ENCODE peak calls at places on chromosomes 16 and 17, in nine cellular contexts. Q is pancreas; J is dorsolateral prefrontal cortex; X is ovary; Z is NB4; G is HFFc6; Y is lung; E is brain microvascular endothelial cell; I is CD8-positive, alpha-beta T cell. C is an unnamed sample.

GRCh38 chr17:72504783-72505182 is 384.0 kb downstream of the SOX9 start:
- DNase-seq in Q (no peak), J (no peak), X (no peak), Z (no peak), G (no peak), Y (no peak), E (no peak), I (no peak), C (no peak)

GRCh38 chr16:59878999-59879398 is 1144.9 kb upstream of the GOT2 start:
- DNase-seq in Q (no peak), J (no peak), X (no peak), Z (no peak), G (no peak), Y (no peak), E (no peak), I (no peak), C (no peak)

GRCh38 chr17:9668532-9668931 is 23.2 kb downstream of the USP43 start:
- DNase-seq in Q (no peak), J (no peak), X (no peak), Z (peak), G (no peak), Y (no peak), E (peak), I (no peak), C (no peak)

GRCh38 chr17:63446218-63446980 is at the start of gene CYB561:
- DNase-seq in Q (peak), J (no peak), X (peak), Z (no peak), G (no peak), Y (peak), E (no peak), I (peak), C (peak)

GRCh38 chr16:48539485-48540221 is 70.3 kb downstream of the N4BP1 start:
- DNase-seq in Q (no peak), J (no peak), X (no peak), Z (no peak), G (no peak), Y (no peak), E (no peak), I (no peak), C (no peak)

GRCh38 chr17:62720126-62720850 is 87.8 kb downstream of the MARCHF10 start:
- DNase-seq in Q (no peak), J (no peak), X (no peak), Z (peak), G (no peak), Y (no peak), E (no peak), I (no peak), C (no peak)

GRCh38 chr17:65139045-65139764 is 2.0 kb downstream of the RGS9 start:
- DNase-seq in Q (no peak), J (no peak), X (no peak), Z (no peak), G (no peak), Y (no peak), E (no peak), I (no peak), C (no peak)

GRCh38 chr16:29877266-29877961 is 14.4 kb upstream of the CDIPT start:
- DNase-seq in Q (no peak), J (no peak), X (no peak), Z (peak), G (no peak), Y (peak), E (peak), I (no peak), C (peak)

GRCh38 chr16:2512920-2513404 is 790 bp upstream of the ATP6V0C start:
- DNase-seq in Q (peak), J (no peak), X (no peak), Z (peak), G (no peak), Y (peak), E (no peak), I (peak), C (peak)
- TF ChIP-seq CTCF in Q (no peak), J (no peak), X (no peak), Z (peak), G (peak), Y (no peak), E (peak), I (peak), C (peak)

DNA sequence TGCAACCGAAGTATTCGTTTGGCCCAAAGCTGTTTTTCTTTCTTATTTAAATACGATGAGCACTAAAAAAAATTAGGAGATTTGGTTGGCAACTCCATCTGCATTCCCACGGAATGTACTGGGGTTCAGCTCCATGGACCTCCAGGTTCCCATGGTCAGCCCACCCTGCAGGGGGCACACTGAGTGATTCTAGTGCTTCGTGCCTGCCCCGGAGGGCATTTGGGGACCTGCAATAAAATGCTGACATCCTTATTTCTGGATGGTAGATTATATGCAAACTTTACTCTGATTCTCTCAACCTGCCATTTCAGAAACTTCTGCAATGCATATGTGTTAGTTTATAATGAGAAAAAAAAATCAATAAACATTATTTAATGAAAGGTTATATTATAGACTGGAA is 339.4 kb downstream of the XYLT1 start:
- DNase-seq in Q (no peak), J (no peak), X (no peak), Z (no peak), G (no peak), Y (no peak), E (no peak), I (no peak), C (no peak)
- TF ChIP-seq CTCF in Q (no peak), J (no peak), X (no peak), Z (no peak), G (peak), Y (no peak), E (no peak), I (no peak), C (no peak)

GRCh38 chr17:44561237-44561623 is 3.9 kb downstream of the FZD2 start:
- DNase-seq in Q (no peak), J (no peak), X (no peak), Z (no peak), G (no peak), Y (no peak), E (no peak), I (no peak), C (no peak)

GRCh38 chr17:44569459-44569858 is 12.2 kb downstream of the FZD2 start:
- DNase-seq in Q (no peak), J (no peak), X (no peak), Z (peak), G (no peak), Y (no peak), E (no peak), I (no peak), C (no peak)

GRCh38 chr17:44568311-44568710 is 11.0 kb downstream of the FZD2 start:
- DNase-seq in Q (no peak), J (no peak), X (no peak), Z (no peak), G (no peak), Y (no peak), E (no peak), I (no peak), C (no peak)

GRCh38 chr17:44564429-44564828 is 7.1 kb downstream of the FZD2 start:
- DNase-seq in Q (no peak), J (no peak), X (no peak), Z (no peak), G (no peak), Y (no peak), E (no peak), I (no peak), C (no peak)

GRCh38 chr17:44565866-44566443 is 8.7 kb downstream of the FZD2 start:
- DNase-seq in Q (no peak), J (no peak), X (no peak), Z (no peak), G (no peak), Y (no peak), E (no peak), I (no peak), C (no peak)
- TF ChIP-seq CTCF in Q (no peak), J (no peak), X (no peak), Z (peak), G (peak), Y (no peak), E (peak), I (no peak), C (peak)

DNA sequence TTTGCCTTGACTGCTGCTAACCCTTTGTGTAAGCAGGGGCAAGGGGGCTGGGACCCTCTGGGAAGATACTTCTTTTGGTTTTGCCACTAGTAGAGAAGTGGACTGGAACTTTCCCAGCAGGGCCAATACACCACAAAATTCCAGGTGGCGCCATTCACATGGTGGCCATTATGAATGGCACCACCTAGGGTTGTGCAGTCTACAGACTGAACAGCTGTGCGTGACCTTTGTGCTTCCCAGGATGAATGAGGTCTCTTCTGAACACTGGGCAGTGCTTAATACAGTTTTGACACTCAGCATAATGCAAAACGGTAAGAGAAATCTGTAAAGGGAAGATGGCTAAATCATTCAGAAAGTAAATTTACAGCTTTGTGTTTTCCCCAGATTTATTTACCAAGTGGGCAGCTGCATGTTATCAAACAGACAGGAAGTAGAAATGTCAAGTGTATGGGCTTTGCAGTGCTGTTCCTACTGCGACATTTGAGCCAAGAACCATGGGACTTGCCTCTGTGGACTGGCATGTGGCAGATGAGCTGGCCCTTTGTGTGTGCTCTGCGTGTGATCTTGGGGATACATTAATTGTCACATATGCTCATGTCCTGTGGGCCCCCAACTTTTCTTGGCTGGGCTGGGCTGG is 9.2 kb downstream of the SYT17 start:
- DNase-seq in Q (no peak), J (no peak), X (no peak), Z (no peak), G (no peak), Y (no peak), E (no peak), I (no peak), C (no peak)
- TF ChIP-seq CTCF in Q (no peak), J (no peak), X (no peak), Z (no peak), G (no peak), Y (no peak), E (no peak), I (no peak), C (no peak)